ENCODE peak calls at places on chromosomes 12 and 14, in six cellular contexts. R is Panc1, W is H1, O is HepG2, M is K562, A is GM12878. K is an unnamed sample.

GRCh38 chr12:123961585-123961984 is 11.0 kb downstream of the CCDC92 start:
- DNase-seq in R (no peak), W (no peak), O (no peak), M (no peak), A (no peak), K (no peak)

GRCh38 chr14:69289811-69290520 is 30.0 kb downstream of the GALNT16 start:
- DNase-seq in R (no peak), W (no peak), O (no peak), M (no peak), A (no peak), K (no peak)

GRCh38 chr14:22218729-22219128 is 370.3 kb downstream of the DAD1 start:
- DNase-seq in R (no peak), W (no peak), O (no peak), M (no peak), A (no peak), K (no peak)

GRCh38 chr12:45369065-45369464 is 153.2 kb downstream of the ANO6 start:
- DNase-seq in R (no peak), W (no peak), O (no peak), M (no peak), A (no peak), K (no peak)

GRCh38 chr12:10331642-10332239 is 24.1 kb downstream of the KLRD1 start:
- DNase-seq in R (peak; percentile 32), W (no peak), O (peak; percentile 49), M (peak; percentile 17), A (no peak), K (peak; percentile 56)

GRCh38 chr12:113221997-113222729 is 899 bp downstream of the TPCN1 start:
- DNase-seq in R (no peak), W (no peak), O (no peak), M (no peak), A (no peak), K (no peak)

GRCh38 chr14:72638021-72638420 is 255.9 kb downstream of the DPF3 start:
- DNase-seq in R (no peak), W (no peak), O (no peak), M (no peak), A (no peak), K (no peak)

GRCh38 chr12:75702477-75703093 is 191.2 kb upstream of the KRR1 start:
- DNase-seq in R (no peak), W (no peak), O (no peak), M (no peak), A (no peak), K (no peak)

GRCh38 chr12:31588976-31589375 is 2.0 kb downstream of the DENND5B start:
- DNase-seq in R (no peak), W (no peak), O (no peak), M (no peak), A (no peak), K (no peak)

GRCh38 chr14:98278805-98279204 is 993.2 kb downstream of the BCL11B start:
- DNase-seq in R (no peak), W (no peak), O (no peak), M (no peak), A (no peak), K (no peak)

GRCh38 chr12:53065975-53066593 is 13.1 kb downstream of the SPRYD3 start:
- DNase-seq in R (no peak), W (no peak), O (peak; percentile 57), M (peak; percentile 80), A (no peak), K (peak; percentile 60)

GRCh38 chr12:116166306-116166705 is 111.2 kb downstream of the MED13L start:
- DNase-seq in R (no peak), W (no peak), O (no peak), M (no peak), A (no peak), K (no peak)

GRCh38 chr14:50083467-50084337 is 32.7 kb downstream of the VCPKMT start:
- DNase-seq in R (no peak), W (no peak), O (no peak), M (no peak), A (no peak), K (no peak)

GRCh38 chr14:85415015-85415712 is 114.8 kb upstream of the FLRT2 start:
- DNase-seq in R (peak; percentile 80), W (peak; percentile 17), O (peak; percentile 64), M (no peak), A (no peak), K (no peak)

GRCh38 chr12:6612247-6612646 is 5.1 kb upstream of the CHD4 start:
- DNase-seq in R (no peak), W (no peak), O (no peak), M (no peak), A (no peak), K (no peak)

GRCh38 chr12:10559241-10559640 is 53.6 kb downstream of the EIF2S3B start:
- DNase-seq in R (no peak), W (no peak), O (no peak), M (no peak), A (no peak), K (no peak)

GRCh38 chr12:75315518-75315917 is 14.6 kb downstream of the CAPS2 start:
- DNase-seq in R (no peak), W (no peak), O (no peak), M (no peak), A (no peak), K (no peak)

GRCh38 chr12:63083046-63083445 is 68.0 kb downstream of the AVPR1A start:
- DNase-seq in R (no peak), W (no peak), O (peak; percentile 33), M (no peak), A (no peak), K (no peak)

GRCh38 chr14:104734051-104734587 is 10.1 kb downstream of the ADSS1 start:
- DNase-seq in R (no peak), W (no peak), O (no peak), M (no peak), A (no peak), K (no peak)

GRCh38 chr12:49507139-49507538 is 31.7 kb upstream of the KCNH3 start:
- DNase-seq in R (no peak), W (no peak), O (no peak), M (no peak), A (no peak), K (peak; percentile 76)

GRCh38 chr12:138898-139534 is 72.4 kb downstream of the IQSEC3 start:
- DNase-seq in R (no peak), W (no peak), O (no peak), M (no peak), A (no peak), K (no peak)

GRCh38 chr12:77032406-77032805 is 33.0 kb downstream of the E2F7 start:
- DNase-seq in R (no peak), W (no peak), O (no peak), M (no peak), A (no peak), K (no peak)

GRCh38 chr14:103141117-103141796 is 18.0 kb downstream of the TNFAIP2 start:
- DNase-seq in R (peak; percentile 54), W (peak; percentile 65), O (peak; percentile 54), M (peak; percentile 69), A (no peak), K (peak; percentile 73)

GRCh38 chr14:105710119-105711057 is 184.0 kb downstream of the TMEM121 start:
- DNase-seq in R (no peak), W (no peak), O (no peak), M (no peak), A (no peak), K (no peak)

GRCh38 chr12:52389313-52390207 is 4.1 kb upstream of the KRT84 start:
- DNase-seq in R (no peak), W (no peak), O (no peak), M (no peak), A (no peak), K (no peak)

GRCh38 chr12:52441320-52441911 is 7.2 kb upstream of the KRT75 start:
- DNase-seq in R (no peak), W (no peak), O (peak; percentile 46), M (no peak), A (no peak), K (peak; percentile 26)

GRCh38 chr12:46491548-46491947 is 119.0 kb upstream of the SLC38A2 start:
- DNase-seq in R (no peak), W (no peak), O (no peak), M (no peak), A (no peak), K (no peak)

GRCh38 chr14:42523656-42524055 is 917.0 kb downstream of the LRFN5 start:
- DNase-seq in R (no peak), W (no peak), O (no peak), M (no peak), A (peak; percentile 36), K (no peak)
- TF ChIP-seq SIN3A in R (no peak), W (no peak), O (no peak), M (no peak), A (no peak), K (no peak)

DNA sequence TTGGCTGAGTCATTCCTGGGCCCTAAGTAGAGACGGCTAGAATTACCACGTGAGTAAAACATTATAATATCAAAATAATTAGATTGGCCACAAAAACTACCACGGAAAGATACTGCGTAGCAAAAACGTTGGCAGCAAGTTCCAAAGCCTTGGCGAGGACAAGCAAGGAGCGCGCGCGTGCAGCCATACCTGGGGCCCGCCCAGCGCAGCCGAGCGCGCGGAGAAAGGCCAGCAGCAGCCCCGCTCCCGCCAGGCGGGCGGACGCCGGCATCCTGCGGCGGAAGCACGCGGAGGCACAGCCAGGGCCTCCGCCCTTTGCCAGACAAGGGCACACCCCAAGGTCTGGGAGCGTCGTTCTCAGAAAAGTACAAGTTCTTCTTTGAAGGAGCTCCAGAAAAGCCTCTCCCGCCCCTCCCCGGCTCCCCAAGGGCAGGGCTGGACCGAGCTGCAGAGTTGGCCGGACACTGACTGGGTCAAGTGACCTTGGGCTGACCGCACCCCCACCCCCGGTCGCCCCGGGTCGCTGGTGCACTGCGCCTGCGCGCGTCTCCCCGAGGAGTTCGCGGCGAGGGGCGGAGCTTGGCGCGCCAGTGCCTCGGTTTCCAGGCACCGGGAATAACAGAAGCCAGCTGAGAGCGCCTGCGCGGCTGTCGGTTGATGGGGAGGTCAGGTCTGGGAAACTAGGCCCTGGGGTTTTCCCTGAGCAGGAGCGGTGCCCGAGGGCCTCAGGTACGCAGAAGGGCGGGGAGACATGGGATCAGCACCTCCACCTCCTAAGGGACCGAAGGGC is at the start of gene ZC2HC1C:
- DNase-seq in R (no peak), W (peak; percentile 83), O (peak; percentile 89), M (peak; percentile 93), A (no peak), K (peak; percentile 64)
- TF ChIP-seq POLR2AphosphoS5 in R (peak; percentile 57), W (peak; percentile 79), O (peak; percentile 86), M (peak; percentile 48), A (peak; percentile 32), K (peak; percentile 82)

GRCh38 chr14:95664046-95664445 is 22.2 kb upstream of the TCL1B start:
- DNase-seq in R (no peak), W (no peak), O (no peak), M (no peak), A (no peak), K (no peak)

GRCh38 chr14:95668235-95668772 is 17.9 kb upstream of the TCL1B start:
- DNase-seq in R (no peak), W (no peak), O (no peak), M (no peak), A (peak; percentile 51), K (no peak)

GRCh38 chr14:95664546-95664945 is 21.7 kb upstream of the TCL1B start:
- DNase-seq in R (no peak), W (no peak), O (no peak), M (no peak), A (no peak), K (no peak)

GRCh38 chr14:95666450-95666849 is 19.8 kb upstream of the TCL1B start:
- DNase-seq in R (no peak), W (no peak), O (no peak), M (no peak), A (no peak), K (no peak)

GRCh38 chr14:95667251-95667693 is 19.0 kb upstream of the TCL1B start:
- DNase-seq in R (no peak), W (no peak), O (no peak), M (no peak), A (no peak), K (no peak)
- TF ChIP-seq SIN3A in R (no peak), W (no peak), O (no peak), M (no peak), A (no peak), K (no peak)

GRCh38 chr12:2691340-2692111 is 103.2 kb upstream of the FKBP4 start:
- DNase-seq in R (no peak), W (no peak), O (no peak), M (peak; percentile 18), A (peak; percentile 15), K (peak; percentile 4)
- TF ChIP-seq POLR2AphosphoS5 in R (no peak), W (peak; percentile 33), O (no peak), M (no peak), A (no peak), K (peak; percentile 46)